ENCODE peak calls at places on chromosomes 12 and 14, in four cellular contexts. One of them, this sample, is unnamed.

GRCh38 chr14:64734990-64735389 is 30.8 kb downstream of the PLEKHG3 start:
- DNase-seq in K562: no peak
- DNase-seq in HepG2: no peak
- DNase-seq in H1: no peak
- DNase-seq in this sample: no peak

GRCh38 chr14:75283162-75283883 is 4.7 kb downstream of the FOS start:
- DNase-seq in K562: no peak
- DNase-seq in HepG2: peak; percentile 54
- DNase-seq in H1: no peak
- DNase-seq in this sample: no peak

GRCh38 chr14:36724162-36724561 is 62.5 kb downstream of the PAX9 start:
- DNase-seq in K562: no peak
- DNase-seq in HepG2: no peak
- DNase-seq in H1: no peak
- DNase-seq in this sample: no peak

GRCh38 chr14:91649930-91650329 is 82.0 kb downstream of the CATSPERB start:
- DNase-seq in K562: peak; percentile 12
- DNase-seq in HepG2: peak; percentile 13
- DNase-seq in H1: no peak
- DNase-seq in this sample: peak; percentile 57

GRCh38 chr12:90456248-90456647 is 498.7 kb downstream of the CCER1 start:
- DNase-seq in K562: no peak
- DNase-seq in HepG2: no peak
- DNase-seq in H1: no peak
- DNase-seq in this sample: no peak

GRCh38 chr14:81303258-81303935 is 82.6 kb upstream of the GTF2A1 start:
- DNase-seq in K562: peak; percentile 51
- DNase-seq in HepG2: peak; percentile 98
- DNase-seq in H1: no peak
- DNase-seq in this sample: no peak

GRCh38 chr12:13243516-13244070 is 47.1 kb downstream of the EMP1 start:
- DNase-seq in K562: no peak
- DNase-seq in HepG2: no peak
- DNase-seq in H1: no peak
- DNase-seq in this sample: no peak

GRCh38 chr12:53097564-53098353 is at the start of gene IGFBP6:
- DNase-seq in K562: peak; percentile 62
- DNase-seq in HepG2: no peak
- DNase-seq in H1: no peak
- DNase-seq in this sample: peak; percentile 45

GRCh38 chr14:90276627-90277367 is 20.4 kb downstream of the PSMC1 start:
- DNase-seq in K562: no peak
- DNase-seq in HepG2: no peak
- DNase-seq in H1: no peak
- DNase-seq in this sample: no peak

GRCh38 chr14:38056270-38056669 is 151.4 kb upstream of the SSTR1 start:
- DNase-seq in K562: no peak
- DNase-seq in HepG2: no peak
- DNase-seq in H1: no peak
- DNase-seq in this sample: no peak

GRCh38 chr14:94560782-94561655 is at the start of gene SERPINA4:
- DNase-seq in K562: no peak
- DNase-seq in HepG2: peak; percentile 50
- DNase-seq in H1: no peak
- DNase-seq in this sample: no peak

GRCh38 chr12:118544569-118544968 is 168.2 kb downstream of the SUDS3 start:
- DNase-seq in K562: no peak
- DNase-seq in HepG2: peak; percentile 50
- DNase-seq in H1: no peak
- DNase-seq in this sample: no peak

GRCh38 chr12:23704992-23705943 is 244.2 kb downstream of the SOX5 start:
- DNase-seq in K562: no peak
- DNase-seq in HepG2: no peak
- DNase-seq in H1: peak; percentile 21
- DNase-seq in this sample: no peak

GRCh38 chr12:66688836-66689439 is 10.1 kb upstream of the GRIP1 start:
- DNase-seq in K562: peak; percentile 41
- DNase-seq in HepG2: peak; percentile 65
- DNase-seq in H1: peak; percentile 41
- DNase-seq in this sample: peak; percentile 20

GRCh38 chr14:71056168-71056567 is 148.9 kb downstream of the PCNX1 start:
- DNase-seq in K562: no peak
- DNase-seq in HepG2: no peak
- DNase-seq in H1: no peak
- DNase-seq in this sample: no peak

GRCh38 chr12:15005064-15005463 is 32.2 kb downstream of the PDE6H start:
- DNase-seq in K562: no peak
- DNase-seq in HepG2: no peak
- DNase-seq in H1: no peak
- DNase-seq in this sample: no peak

GRCh38 chr12:47722136-47722834 is 3.0 kb downstream of the ENDOU start:
- DNase-seq in K562: no peak
- DNase-seq in HepG2: no peak
- DNase-seq in H1: no peak
- DNase-seq in this sample: no peak

GRCh38 chr14:42057176-42057575 is 450.5 kb downstream of the LRFN5 start:
- DNase-seq in K562: no peak
- DNase-seq in HepG2: no peak
- DNase-seq in H1: no peak
- DNase-seq in this sample: no peak

GRCh38 chr12:113057565-113058485 is 1.3 kb downstream of the DTX1 start:
- DNase-seq in K562: no peak
- DNase-seq in HepG2: no peak
- DNase-seq in H1: no peak
- DNase-seq in this sample: no peak

GRCh38 chr14:31543969-31544799 is 17.0 kb upstream of the NUBPL start:
- DNase-seq in K562: no peak
- DNase-seq in HepG2: peak; percentile 48
- DNase-seq in H1: no peak
- DNase-seq in this sample: peak; percentile 23

GRCh38 chr14:77043177-77043983 is 14.9 kb upstream of the IRF2BPL start:
- DNase-seq in K562: no peak
- DNase-seq in HepG2: peak; percentile 89
- DNase-seq in H1: no peak
- DNase-seq in this sample: peak; percentile 33

GRCh38 chr12:48029401-48029770 is 25.1 kb upstream of the COL2A1 start:
- DNase-seq in K562: no peak
- DNase-seq in HepG2: no peak
- DNase-seq in H1: no peak
- DNase-seq in this sample: no peak

GRCh38 chr12:28870839-28871440 is 278.1 kb upstream of the FAR2 start:
- DNase-seq in K562: no peak
- DNase-seq in HepG2: no peak
- DNase-seq in H1: no peak
- DNase-seq in this sample: peak; percentile 13

GRCh38 chr12:47156167-47156736 is 76.5 kb upstream of the AMIGO2 start:
- DNase-seq in K562: peak; percentile 36
- DNase-seq in HepG2: no peak
- DNase-seq in H1: no peak
- DNase-seq in this sample: peak; percentile 58

GRCh38 chr14:25406818-25407217 is 356.9 kb upstream of the STXBP6 start:
- DNase-seq in K562: peak; percentile 7
- DNase-seq in HepG2: peak; percentile 68
- DNase-seq in H1: peak; percentile 47
- DNase-seq in this sample: peak; percentile 48

GRCh38 chr14:69876221-69876847 is 2.9 kb upstream of the SMOC1 start:
- DNase-seq in K562: no peak
- DNase-seq in HepG2: no peak
- DNase-seq in H1: no peak
- DNase-seq in this sample: no peak

GRCh38 chr12:11307143-11307542 is 3.1 kb downstream of the PRB4 start:
- DNase-seq in K562: no peak
- DNase-seq in HepG2: no peak
- DNase-seq in H1: no peak
- DNase-seq in this sample: no peak

GRCh38 chr14:61525293-61526011 is 169.9 kb upstream of the HIF1A start:
- DNase-seq in K562: no peak
- DNase-seq in HepG2: no peak
- DNase-seq in H1: no peak
- DNase-seq in this sample: peak; percentile 88

GRCh38 chr14:95258156-95258555 is 61.6 kb downstream of the CLMN start:
- DNase-seq in K562: no peak
- DNase-seq in HepG2: no peak
- DNase-seq in H1: no peak
- DNase-seq in this sample: no peak

GRCh38 chr12:39723831-39724230 is 104.2 kb upstream of the ABCD2 start:
- DNase-seq in K562: no peak
- DNase-seq in HepG2: no peak
- DNase-seq in H1: no peak
- DNase-seq in this sample: no peak

GRCh38 chr12:4286228-4286627 is 12.7 kb downstream of the CCND2 start:
- DNase-seq in K562: no peak
- DNase-seq in HepG2: no peak
- DNase-seq in H1: no peak
- DNase-seq in this sample: no peak
- TF ChIP-seq JUN in K562: no peak
- TF ChIP-seq JUN in HepG2: no peak
- TF ChIP-seq JUN in H1: no peak
- TF ChIP-seq JUN in this sample: no peak

GRCh38 chr12:116539361-116539771 is 19.8 kb upstream of the MAP1LC3B2 start:
- DNase-seq in K562: no peak
- DNase-seq in HepG2: no peak
- DNase-seq in H1: no peak
- DNase-seq in this sample: peak; percentile 20

GRCh38 chr12:116538682-116539264 is 20.4 kb upstream of the MAP1LC3B2 start:
- DNase-seq in K562: no peak
- DNase-seq in HepG2: no peak
- DNase-seq in H1: no peak
- DNase-seq in this sample: no peak

GRCh38 chr12:116540617-116541152 is 18.5 kb upstream of the MAP1LC3B2 start:
- DNase-seq in K562: no peak
- DNase-seq in HepG2: no peak
- DNase-seq in H1: no peak
- DNase-seq in this sample: no peak

GRCh38 chr12:116541547-116542344 is 17.4 kb upstream of the MAP1LC3B2 start:
- DNase-seq in K562: no peak
- DNase-seq in HepG2: no peak
- DNase-seq in H1: no peak
- DNase-seq in this sample: no peak

DNA sequence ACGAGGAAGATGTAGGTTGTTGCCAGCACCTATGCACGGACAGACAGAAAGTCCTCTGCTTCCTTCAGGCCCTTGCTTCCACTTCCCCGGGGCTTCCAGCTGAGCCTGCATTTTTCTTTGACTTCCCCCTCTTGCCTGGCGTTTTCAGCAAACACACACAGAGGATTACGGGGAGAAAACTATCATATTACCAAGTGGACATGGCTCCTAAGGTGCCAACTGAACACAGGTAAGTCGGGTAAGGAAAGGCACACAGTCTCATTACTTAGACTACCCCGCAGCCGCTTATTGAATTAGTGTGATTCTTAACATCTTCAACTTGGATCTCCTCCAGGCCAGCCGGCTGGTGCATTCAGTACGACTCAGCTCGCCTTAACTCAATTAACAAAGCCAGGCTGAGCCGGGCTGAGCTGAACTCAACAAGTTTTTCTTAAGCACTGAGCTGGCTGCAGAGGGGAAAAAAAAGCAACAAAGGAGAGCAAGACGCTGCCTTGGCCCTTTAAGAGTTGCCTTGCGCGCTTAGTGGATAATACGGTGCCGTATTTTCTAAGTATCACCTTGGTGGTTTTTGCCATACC is 19.2 kb upstream of the MAP1LC3B2 start:
- DNase-seq in K562: no peak
- DNase-seq in HepG2: no peak
- DNase-seq in H1: no peak
- DNase-seq in this sample: peak; percentile 14
- H3K4me2 ChIP-seq in K562: no peak overlapping the region
- H3K4me2 ChIP-seq in HepG2: no peak overlapping the region
- H3K4me2 ChIP-seq in H1: peak overlapping the region; percentile 60
- H3K4me2 ChIP-seq in this sample: no peak overlapping the region

GRCh38 chr12:120853188-120853587 is 51.0 kb downstream of the SPPL3 start:
- DNase-seq in K562: no peak
- DNase-seq in HepG2: no peak
- DNase-seq in H1: no peak
- DNase-seq in this sample: no peak

GRCh38 chr12:120851939-120852338 is 52.2 kb downstream of the SPPL3 start:
- DNase-seq in K562: no peak
- DNase-seq in HepG2: no peak
- DNase-seq in H1: no peak
- DNase-seq in this sample: no peak

GRCh38 chr12:120855823-120856589 is 48.2 kb downstream of the SPPL3 start:
- DNase-seq in K562: no peak
- DNase-seq in HepG2: no peak
- DNase-seq in H1: no peak
- DNase-seq in this sample: no peak

GRCh38 chr12:120856980-120857379 is 47.2 kb downstream of the SPPL3 start:
- DNase-seq in K562: no peak
- DNase-seq in HepG2: no peak
- DNase-seq in H1: no peak
- DNase-seq in this sample: no peak

DNA sequence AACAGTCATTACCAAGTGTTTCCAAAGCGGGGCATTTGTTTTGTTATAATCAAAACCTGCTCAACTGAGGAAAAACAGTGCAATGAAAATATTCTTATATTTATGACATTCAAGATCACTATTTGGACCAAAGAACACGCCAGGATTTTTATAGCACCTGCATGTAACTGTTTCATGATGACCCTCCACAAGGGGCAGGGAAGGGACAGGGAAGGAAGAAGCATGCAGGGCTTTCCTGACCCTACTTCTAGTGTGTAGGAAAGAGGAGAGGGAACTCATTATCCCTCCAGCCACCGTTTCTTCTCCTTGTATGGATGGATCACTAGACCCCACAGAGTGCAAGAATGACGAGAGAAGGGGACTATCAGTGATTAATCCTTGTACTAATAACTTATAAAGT is 49.4 kb downstream of the SPPL3 start:
- DNase-seq in K562: no peak
- DNase-seq in HepG2: no peak
- DNase-seq in H1: no peak
- DNase-seq in this sample: no peak
- H4K20me1 ChIP-seq in K562: peaks cover 8% of the 10 kb centered on the region
- H4K20me1 ChIP-seq in HepG2: peaks cover 3% of the 10 kb centered on the region
- H4K20me1 ChIP-seq in H1: peaks cover 3% of the 10 kb centered on the region
- H4K20me1 ChIP-seq in this sample: no peaks in the 10 kb centered on the region

GRCh38 chr12:103819892-103820291 is 21.1 kb downstream of the NT5DC3 start:
- DNase-seq in K562: no peak
- DNase-seq in HepG2: no peak
- DNase-seq in H1: no peak
- DNase-seq in this sample: no peak

GRCh38 chr12:103817791-103818190 is 23.2 kb downstream of the NT5DC3 start:
- DNase-seq in K562: no peak
- DNase-seq in HepG2: no peak
- DNase-seq in H1: no peak
- DNase-seq in this sample: no peak

GRCh38 chr12:103821773-103822172 is 19.3 kb downstream of the NT5DC3 start:
- DNase-seq in K562: no peak
- DNase-seq in HepG2: no peak
- DNase-seq in H1: no peak
- DNase-seq in this sample: no peak

GRCh38 chr12:103823871-103824270 is 17.2 kb downstream of the NT5DC3 start:
- DNase-seq in K562: no peak
- DNase-seq in HepG2: no peak
- DNase-seq in H1: no peak
- DNase-seq in this sample: no peak

GRCh38 chr12:103820881-103821489 is 20.0 kb downstream of the NT5DC3 start:
- DNase-seq in K562: no peak
- DNase-seq in HepG2: no peak
- DNase-seq in H1: no peak
- DNase-seq in this sample: no peak
- TF ChIP-seq JUN in K562: no peak
- TF ChIP-seq JUN in HepG2: no peak
- TF ChIP-seq JUN in H1: no peak
- TF ChIP-seq JUN in this sample: no peak

This sample was measured in endothelial cell of umbilical vein.